ENCODE peak calls at places on chromosome 14, in nine cellular contexts. T is Peyer's patch; S is AG04450; P is CD8-positive, alpha-beta T cell; M is mammary epithelial cell; E is brain microvascular endothelial cell; J is IMR-90; H is gastrocnemius medialis; G is GM06990. V is an unnamed sample. For H3K27me3, the result is how much of the 10 kb centered on the place peaks cover.

GRCh38 chr14:105941226-105942166 is 415.1 kb downstream of the TMEM121 start:
- DNase-seq in T (no peak), S (no peak), P (no peak), M (no peak), E (no peak), J (no peak), H (no peak), G (no peak), V (no peak)

GRCh38 chr14:33493990-33494389 is 456.9 kb downstream of the EGLN3 start:
- DNase-seq in T (no peak), S (no peak), P (no peak), M (no peak), E (no peak), J (no peak), H (no peak), G (no peak), V (no peak)

GRCh38 chr14:100038065-100038464 is 27.2 kb upstream of the EVL start:
- DNase-seq in T (no peak), S (no peak), P (no peak), M (no peak), E (no peak), J (no peak), H (no peak), G (no peak), V (no peak)

GRCh38 chr14:45678163-45678562 is 425.2 kb upstream of the MIS18BP1 start:
- DNase-seq in T (no peak), S (no peak), P (no peak), M (no peak), E (no peak), J (no peak), H (no peak), G (no peak), V (no peak)

GRCh38 chr14:64763801-64764511 is 59.7 kb downstream of the PLEKHG3 start:
- DNase-seq in T (peak), S (no peak), P (no peak), M (no peak), E (peak), J (peak), H (no peak), G (no peak), V (no peak)

GRCh38 chr14:100381386-100382105 is 58.4 kb downstream of the SLC25A47 start:
- DNase-seq in T (no peak), S (no peak), P (no peak), M (no peak), E (no peak), J (peak), H (no peak), G (no peak), V (no peak)

GRCh38 chr14:64591809-64592208 is 42.0 kb downstream of the PPP1R36 start:
- DNase-seq in T (no peak), S (no peak), P (no peak), M (no peak), E (no peak), J (peak), H (no peak), G (no peak), V (no peak)

GRCh38 chr14:58749066-58749669 is 111.4 kb downstream of the DACT1 start:
- DNase-seq in T (no peak), S (peak), P (no peak), M (peak), E (peak), J (peak), H (no peak), G (peak), V (peak)

GRCh38 chr14:25820368-25820767 is 770.4 kb upstream of the STXBP6 start:
- DNase-seq in T (no peak), S (no peak), P (no peak), M (no peak), E (no peak), J (no peak), H (no peak), G (no peak), V (no peak)

GRCh38 chr14:88299865-88300264 is 23.2 kb downstream of the KCNK10 start:
- DNase-seq in T (no peak), S (no peak), P (no peak), M (no peak), E (no peak), J (no peak), H (no peak), G (no peak), V (no peak)

GRCh38 chr14:68079941-68080697 is 260.5 kb downstream of the RAD51B start:
- DNase-seq in T (no peak), S (no peak), P (no peak), M (no peak), E (no peak), J (peak), H (no peak), G (no peak), V (no peak)

GRCh38 chr14:20332946-20333782 is at the start of gene CCNB1IP1:
- DNase-seq in T (peak), S (peak), P (no peak), M (peak), E (peak), J (peak), H (peak), G (peak), V (peak)

GRCh38 chr14:42013560-42013959 is 406.9 kb downstream of the LRFN5 start:
- DNase-seq in T (no peak), S (no peak), P (no peak), M (no peak), E (no peak), J (peak), H (no peak), G (no peak), V (no peak)

GRCh38 chr14:77869350-77869749 is 69.4 kb downstream of the ADCK1 start:
- DNase-seq in T (no peak), S (no peak), P (no peak), M (no peak), E (no peak), J (no peak), H (no peak), G (no peak), V (no peak)

GRCh38 chr14:86739761-86740160 is 1209.8 kb downstream of the FLRT2 start:
- DNase-seq in T (no peak), S (no peak), P (no peak), M (peak), E (no peak), J (no peak), H (no peak), G (no peak), V (no peak)

GRCh38 chr14:73311710-73312035 is 74.4 kb downstream of the PAPLN start:
- DNase-seq in T (no peak), S (no peak), P (no peak), M (no peak), E (no peak), J (no peak), H (no peak), G (no peak), V (no peak)

GRCh38 chr14:23299186-23299521 is 3.5 kb downstream of the PPP1R3E start:
- DNase-seq in T (no peak), S (no peak), P (no peak), M (no peak), E (no peak), J (no peak), H (no peak), G (no peak), V (no peak)
- H3K27me3 ChIP-seq in T (under half), S (under half), P (under half), M (under half), E (under half), J (under half), H (under half), G (under half), V (under half)

GRCh38 chr14:103281496-103282231 is 52.4 kb upstream of the EIF5 start:
- DNase-seq in T (no peak), S (no peak), P (no peak), M (peak), E (peak), J (peak), H (peak), G (no peak), V (no peak)
- H3K27me3 ChIP-seq in T (under half), S (under half), P (under half), M (under half), E (under half), J (under half), H (under half), G (under half), V (under half)

DNA sequence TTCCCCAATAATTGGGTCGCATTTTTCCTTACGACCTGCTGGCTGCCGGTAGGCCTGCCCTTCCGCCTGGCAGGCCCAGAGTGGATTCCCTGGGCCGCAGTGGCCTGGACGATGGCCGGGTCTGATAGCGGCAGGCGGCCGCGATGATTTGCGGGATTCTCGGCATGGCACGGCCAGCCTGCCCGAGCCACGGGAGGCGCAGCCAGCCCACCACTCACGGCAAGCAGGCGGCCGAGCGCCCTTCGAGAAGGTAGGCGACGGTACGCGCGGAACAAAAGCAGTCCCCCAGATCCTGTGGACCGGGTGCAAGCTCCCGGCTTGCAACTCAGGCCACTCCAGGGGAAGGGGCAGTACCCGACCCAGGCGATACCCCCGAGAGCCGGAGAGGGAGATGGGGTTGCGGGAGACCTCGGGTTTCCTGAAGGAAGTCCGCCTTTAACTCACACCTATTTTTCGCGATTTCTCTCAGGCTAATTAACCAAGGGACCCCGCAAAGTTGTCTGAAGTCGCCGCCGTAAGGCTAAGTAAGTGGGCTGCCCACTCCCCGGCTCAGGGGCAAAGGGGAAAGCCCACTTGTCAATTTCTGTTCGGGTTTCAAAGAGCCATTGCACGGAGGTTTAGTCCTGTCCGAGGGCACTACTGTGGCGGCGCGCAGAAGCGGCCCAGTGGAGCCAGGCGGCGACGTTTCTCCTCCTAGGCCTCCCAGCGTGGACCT is 1.4 kb upstream of the GSC start:
- DNase-seq in T (no peak), S (no peak), P (no peak), M (no peak), E (no peak), J (no peak), H (no peak), G (no peak), V (no peak)
- H3K27me3 ChIP-seq in T (half or more), S (half or more), P (under half), M (half or more), E (half or more), J (half or more), H (half or more), G (under half), V (under half)

GRCh38 chr14:60510254-60510975 is 1.5 kb downstream of the SIX6 start:
- DNase-seq in T (no peak), S (no peak), P (no peak), M (no peak), E (no peak), J (no peak), H (no peak), G (no peak), V (no peak)
- H3K27me3 ChIP-seq in T (half or more), S (half or more), P (half or more), M (half or more), E (half or more), J (half or more), H (under half), G (under half), V (half or more)

GRCh38 chr14:94775875-94776217 is 5.9 kb upstream of the GSC start:
- DNase-seq in T (no peak), S (no peak), P (no peak), M (no peak), E (no peak), J (peak), H (no peak), G (no peak), V (no peak)

GRCh38 chr14:94771906-94772468 is 2.1 kb upstream of the GSC start:
- DNase-seq in T (no peak), S (no peak), P (no peak), M (no peak), E (no peak), J (no peak), H (no peak), G (no peak), V (no peak)

GRCh38 chr14:94775082-94775874 is 5.4 kb upstream of the GSC start:
- DNase-seq in T (no peak), S (no peak), P (no peak), M (no peak), E (no peak), J (no peak), H (no peak), G (no peak), V (no peak)

GRCh38 chr14:94773017-94773681 is 3.2 kb upstream of the GSC start:
- DNase-seq in T (no peak), S (no peak), P (no peak), M (no peak), E (no peak), J (no peak), H (no peak), G (no peak), V (no peak)

GRCh38 chr14:94773682-94774211 is 3.8 kb upstream of the GSC start:
- DNase-seq in T (no peak), S (no peak), P (no peak), M (no peak), E (no peak), J (no peak), H (no peak), G (no peak), V (no peak)
- H3K27me3 ChIP-seq in T (half or more), S (half or more), P (under half), M (half or more), E (half or more), J (half or more), H (half or more), G (under half), V (under half)

GRCh38 chr14:21524575-21525518 is 1.3 kb downstream of the SALL2 start:
- DNase-seq in T (no peak), S (no peak), P (no peak), M (no peak), E (no peak), J (no peak), H (no peak), G (no peak), V (no peak)

GRCh38 chr14:21526672-21527319 is 650 bp upstream of the SALL2 start:
- DNase-seq in T (no peak), S (no peak), P (no peak), M (no peak), E (no peak), J (no peak), H (no peak), G (no peak), V (no peak)

GRCh38 chr14:21527320-21527679 is 1.2 kb upstream of the SALL2 start:
- DNase-seq in T (no peak), S (no peak), P (no peak), M (no peak), E (no peak), J (no peak), H (no peak), G (no peak), V (no peak)

GRCh38 chr14:21525571-21525970 is 575 bp downstream of the SALL2 start:
- DNase-seq in T (no peak), S (no peak), P (no peak), M (no peak), E (peak), J (peak), H (no peak), G (no peak), V (no peak)

GRCh38 chr14:21525995-21526671 is at the start of gene SALL2:
- DNase-seq in T (peak), S (peak), P (peak), M (no peak), E (peak), J (peak), H (peak), G (peak), V (no peak)
- H3K27me3 ChIP-seq in T (under half), S (under half), P (under half), M (under half), E (under half), J (under half), H (under half), G (under half), V (under half)

GRCh38 chr14:22482085-22482694 is 106.8 kb downstream of the DAD1 start:
- DNase-seq in T (no peak), S (no peak), P (no peak), M (no peak), E (no peak), J (no peak), H (no peak), G (no peak), V (no peak)

GRCh38 chr14:22481546-22481945 is 107.5 kb downstream of the DAD1 start:
- DNase-seq in T (no peak), S (no peak), P (no peak), M (no peak), E (no peak), J (no peak), H (no peak), G (no peak), V (no peak)

GRCh38 chr14:22484638-22485037 is 104.4 kb downstream of the DAD1 start:
- DNase-seq in T (no peak), S (no peak), P (no peak), M (no peak), E (peak), J (no peak), H (no peak), G (no peak), V (no peak)

GRCh38 chr14:22483863-22484593 is 105.0 kb downstream of the DAD1 start:
- DNase-seq in T (no peak), S (no peak), P (no peak), M (no peak), E (peak), J (no peak), H (no peak), G (no peak), V (no peak)

DNA sequence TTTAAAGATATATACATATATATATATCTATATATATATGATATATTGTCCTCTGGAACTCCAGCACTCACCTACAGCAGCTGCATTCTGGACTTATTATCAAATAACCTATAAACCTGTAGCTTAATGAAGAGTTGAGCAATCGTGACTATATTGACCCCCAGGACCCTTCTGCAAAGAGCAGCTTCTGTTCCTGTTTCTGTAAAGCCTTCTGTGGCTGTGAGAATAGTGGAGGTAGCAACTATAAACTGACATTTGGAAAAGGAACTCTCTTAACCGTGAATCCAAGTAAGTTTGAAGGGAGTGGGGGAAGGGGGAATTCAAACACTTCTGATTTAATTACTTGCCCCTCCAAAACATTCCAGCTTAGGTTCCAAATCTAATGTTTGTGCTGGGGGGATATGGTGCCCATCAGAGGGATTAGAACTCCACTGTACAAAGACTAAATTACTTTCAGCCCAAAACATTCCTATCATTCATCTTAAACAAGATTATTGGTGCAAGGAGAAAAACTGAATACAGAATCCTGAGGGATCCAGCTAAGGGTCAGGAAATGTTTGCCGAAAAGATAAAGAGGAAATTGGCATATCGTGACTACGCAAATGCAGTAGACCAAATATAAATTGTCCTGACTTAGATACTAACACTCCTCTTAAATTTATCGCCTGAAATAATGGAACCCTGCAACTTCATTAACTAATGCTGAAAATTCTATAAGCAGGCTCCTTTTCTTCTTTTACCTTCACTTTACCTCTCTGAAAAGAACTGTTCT is 106.1 kb downstream of the DAD1 start:
- DNase-seq in T (no peak), S (no peak), P (no peak), M (no peak), E (no peak), J (no peak), H (no peak), G (no peak), V (no peak)
- H3K27me3 ChIP-seq in T (under half), S (half or more), P (under half), M (under half), E (under half), J (half or more), H (under half), G (under half), V (under half)

DNA sequence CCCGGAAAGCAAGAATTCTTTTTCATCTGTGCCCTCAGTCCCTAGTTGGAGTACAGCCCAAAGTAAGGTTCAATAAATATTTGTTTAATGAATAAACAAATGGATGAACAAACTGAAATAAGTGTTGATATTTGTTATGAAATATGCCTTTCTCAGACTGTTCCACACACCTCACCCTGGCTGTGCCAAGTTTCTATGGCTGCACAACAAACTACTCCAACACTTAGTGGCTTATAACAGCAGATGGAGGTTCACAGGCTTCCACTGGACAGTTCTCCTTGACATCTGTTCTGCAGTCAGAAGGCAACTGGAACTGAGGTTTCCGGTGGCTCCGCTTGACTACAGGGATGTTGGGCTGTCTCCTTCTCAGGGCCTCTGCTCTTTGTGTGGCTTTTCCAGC is 197.1 kb downstream of the RGS6 start:
- DNase-seq in T (no peak), S (no peak), P (no peak), M (no peak), E (no peak), J (no peak), H (no peak), G (no peak), V (no peak)
- H3K27me3 ChIP-seq in T (under half), S (under half), P (under half), M (under half), E (under half), J (under half), H (under half), G (under half), V (under half)

GRCh38 chr14:69876848-69877306 is 2.3 kb upstream of the SMOC1 start:
- DNase-seq in T (no peak), S (no peak), P (no peak), M (no peak), E (no peak), J (no peak), H (no peak), G (no peak), V (no peak)
- H3K27me3 ChIP-seq in T (under half), S (under half), P (under half), M (under half), E (under half), J (under half), H (under half), G (under half), V (under half)